ENCODE peak calls at places on chromosomes 4 and X, in seven cellular contexts. One of them, this sample, is unnamed.

GRCh38 chr4:41177016-41177415 is 37.3 kb downstream of the APBB2 start:
- DNase-seq in K562: no peak
- DNase-seq in H1: no peak
- DNase-seq in HepG2: peak; percentile 80
- DNase-seq in SK-N-SH: no peak
- DNase-seq in GM12892: no peak
- DNase-seq in GM12878: no peak
- DNase-seq in this sample: no peak

GRCh38 chr4:155673453-155673979 is 6.9 kb downstream of the GUCY1A1 start:
- DNase-seq in K562: no peak
- DNase-seq in H1: no peak
- DNase-seq in HepG2: no peak
- DNase-seq in SK-N-SH: no peak
- DNase-seq in GM12892: no peak
- DNase-seq in GM12878: no peak
- DNase-seq in this sample: no peak

GRCh38 chr4:111839186-111839585 is 306.1 kb upstream of the FAM241A start:
- DNase-seq in K562: no peak
- DNase-seq in H1: no peak
- DNase-seq in HepG2: no peak
- DNase-seq in SK-N-SH: no peak
- DNase-seq in GM12892: no peak
- DNase-seq in GM12878: no peak
- DNase-seq in this sample: no peak

GRCh38 chrX:15202458-15203177 is 67.3 kb downstream of the ASB9 start:
- DNase-seq in K562: no peak
- DNase-seq in H1: no peak
- DNase-seq in HepG2: no peak
- DNase-seq in SK-N-SH: no peak
- DNase-seq in GM12892: no peak
- DNase-seq in GM12878: peak; percentile 15
- DNase-seq in this sample: no peak

GRCh38 chr4:57490520-57490919 is 380.3 kb upstream of the IGFBP7 start:
- DNase-seq in K562: no peak
- DNase-seq in H1: no peak
- DNase-seq in HepG2: no peak
- DNase-seq in SK-N-SH: no peak
- DNase-seq in GM12892: no peak
- DNase-seq in GM12878: no peak
- DNase-seq in this sample: no peak

GRCh38 chr4:140943486-140943885 is 187.3 kb upstream of the TBC1D9 start:
- DNase-seq in K562: no peak
- DNase-seq in H1: no peak
- DNase-seq in HepG2: no peak
- DNase-seq in SK-N-SH: no peak
- DNase-seq in GM12892: no peak
- DNase-seq in GM12878: no peak
- DNase-seq in this sample: no peak

GRCh38 chr4:5051210-5051691 is at the start of gene STK32B:
- DNase-seq in K562: peak; percentile 54
- DNase-seq in H1: peak; percentile 81
- DNase-seq in HepG2: no peak
- DNase-seq in SK-N-SH: peak; percentile 70
- DNase-seq in GM12892: peak; percentile 22
- DNase-seq in GM12878: no peak
- DNase-seq in this sample: peak; percentile 39

GRCh38 chr4:70839537-70840093 is at the start of gene GRSF1:
- DNase-seq in K562: peak; percentile 92
- DNase-seq in H1: peak; percentile 92
- DNase-seq in HepG2: peak; percentile 79
- DNase-seq in SK-N-SH: peak; percentile 97
- DNase-seq in GM12892: peak; percentile 76
- DNase-seq in GM12878: peak; percentile 60
- DNase-seq in this sample: peak; percentile 82

GRCh38 chr4:6388713-6389112 is 83.7 kb downstream of the PPP2R2C start:
- DNase-seq in K562: no peak
- DNase-seq in H1: no peak
- DNase-seq in HepG2: no peak
- DNase-seq in SK-N-SH: no peak
- DNase-seq in GM12892: no peak
- DNase-seq in GM12878: no peak
- DNase-seq in this sample: no peak

GRCh38 chrX:31397119-31397518 is 325.3 kb upstream of the FTHL17 start:
- DNase-seq in K562: no peak
- DNase-seq in H1: no peak
- DNase-seq in HepG2: no peak
- DNase-seq in SK-N-SH: no peak
- DNase-seq in GM12892: no peak
- DNase-seq in GM12878: no peak
- DNase-seq in this sample: no peak

GRCh38 chrX:95076449-95076848 is 1402.4 kb downstream of the FAM133A start:
- DNase-seq in K562: peak; percentile 3
- DNase-seq in H1: no peak
- DNase-seq in HepG2: peak; percentile 2
- DNase-seq in SK-N-SH: peak; percentile 0
- DNase-seq in GM12892: no peak
- DNase-seq in GM12878: no peak
- DNase-seq in this sample: no peak

GRCh38 chr4:107853444-107854325 is 29.0 kb downstream of the SGMS2 start:
- DNase-seq in K562: no peak
- DNase-seq in H1: no peak
- DNase-seq in HepG2: no peak
- DNase-seq in SK-N-SH: no peak
- DNase-seq in GM12892: no peak
- DNase-seq in GM12878: no peak
- DNase-seq in this sample: no peak

GRCh38 chr4:6474705-6475457 is 2.5 kb upstream of the PPP2R2C start:
- DNase-seq in K562: no peak
- DNase-seq in H1: peak; percentile 35
- DNase-seq in HepG2: no peak
- DNase-seq in SK-N-SH: no peak
- DNase-seq in GM12892: no peak
- DNase-seq in GM12878: no peak
- DNase-seq in this sample: no peak

GRCh38 chrX:47321978-47322377 is 48.4 kb upstream of the ZNF157 start:
- DNase-seq in K562: no peak
- DNase-seq in H1: peak; percentile 56
- DNase-seq in HepG2: no peak
- DNase-seq in SK-N-SH: no peak
- DNase-seq in GM12892: no peak
- DNase-seq in GM12878: no peak
- DNase-seq in this sample: no peak

GRCh38 chr4:74158561-74159396 is 861 bp downstream of the MTHFD2L start:
- DNase-seq in K562: no peak
- DNase-seq in H1: no peak
- DNase-seq in HepG2: no peak
- DNase-seq in SK-N-SH: no peak
- DNase-seq in GM12892: no peak
- DNase-seq in GM12878: peak; percentile 9
- DNase-seq in this sample: no peak

GRCh38 chr4:150224896-150225591 is 146.8 kb downstream of the DCLK2 start:
- DNase-seq in K562: no peak
- DNase-seq in H1: no peak
- DNase-seq in HepG2: no peak
- DNase-seq in SK-N-SH: no peak
- DNase-seq in GM12892: no peak
- DNase-seq in GM12878: no peak
- DNase-seq in this sample: no peak

GRCh38 chr4:48047421-48047844 is 30.9 kb downstream of the NIPAL1 start:
- DNase-seq in K562: no peak
- DNase-seq in H1: no peak
- DNase-seq in HepG2: no peak
- DNase-seq in SK-N-SH: no peak
- DNase-seq in GM12892: no peak
- DNase-seq in GM12878: peak; percentile 84
- DNase-seq in this sample: no peak
- TF ChIP-seq TAF1 in K562: no peak
- TF ChIP-seq TAF1 in H1: no peak
- TF ChIP-seq TAF1 in HepG2: no peak
- TF ChIP-seq TAF1 in SK-N-SH: no peak
- TF ChIP-seq TAF1 in GM12892: no peak
- TF ChIP-seq TAF1 in GM12878: no peak
- TF ChIP-seq TAF1 in this sample: no peak

GRCh38 chrX:48908600-48908999 is 2.8 kb downstream of the SLC35A2 start:
- DNase-seq in K562: no peak
- DNase-seq in H1: no peak
- DNase-seq in HepG2: no peak
- DNase-seq in SK-N-SH: no peak
- DNase-seq in GM12892: no peak
- DNase-seq in GM12878: no peak
- DNase-seq in this sample: no peak

GRCh38 chrX:48910926-48911406 is 480 bp downstream of the SLC35A2 start:
- DNase-seq in K562: peak; percentile 39
- DNase-seq in H1: no peak
- DNase-seq in HepG2: no peak
- DNase-seq in SK-N-SH: no peak
- DNase-seq in GM12892: no peak
- DNase-seq in GM12878: no peak
- DNase-seq in this sample: no peak

GRCh38 chrX:48909703-48910102 is 1.7 kb downstream of the SLC35A2 start:
- DNase-seq in K562: no peak
- DNase-seq in H1: no peak
- DNase-seq in HepG2: no peak
- DNase-seq in SK-N-SH: no peak
- DNase-seq in GM12892: no peak
- DNase-seq in GM12878: no peak
- DNase-seq in this sample: no peak

GRCh38 chrX:48913605-48914366 is 2.3 kb upstream of the SLC35A2 start:
- DNase-seq in K562: no peak
- DNase-seq in H1: no peak
- DNase-seq in HepG2: no peak
- DNase-seq in SK-N-SH: no peak
- DNase-seq in GM12892: no peak
- DNase-seq in GM12878: no peak
- DNase-seq in this sample: no peak

DNA sequence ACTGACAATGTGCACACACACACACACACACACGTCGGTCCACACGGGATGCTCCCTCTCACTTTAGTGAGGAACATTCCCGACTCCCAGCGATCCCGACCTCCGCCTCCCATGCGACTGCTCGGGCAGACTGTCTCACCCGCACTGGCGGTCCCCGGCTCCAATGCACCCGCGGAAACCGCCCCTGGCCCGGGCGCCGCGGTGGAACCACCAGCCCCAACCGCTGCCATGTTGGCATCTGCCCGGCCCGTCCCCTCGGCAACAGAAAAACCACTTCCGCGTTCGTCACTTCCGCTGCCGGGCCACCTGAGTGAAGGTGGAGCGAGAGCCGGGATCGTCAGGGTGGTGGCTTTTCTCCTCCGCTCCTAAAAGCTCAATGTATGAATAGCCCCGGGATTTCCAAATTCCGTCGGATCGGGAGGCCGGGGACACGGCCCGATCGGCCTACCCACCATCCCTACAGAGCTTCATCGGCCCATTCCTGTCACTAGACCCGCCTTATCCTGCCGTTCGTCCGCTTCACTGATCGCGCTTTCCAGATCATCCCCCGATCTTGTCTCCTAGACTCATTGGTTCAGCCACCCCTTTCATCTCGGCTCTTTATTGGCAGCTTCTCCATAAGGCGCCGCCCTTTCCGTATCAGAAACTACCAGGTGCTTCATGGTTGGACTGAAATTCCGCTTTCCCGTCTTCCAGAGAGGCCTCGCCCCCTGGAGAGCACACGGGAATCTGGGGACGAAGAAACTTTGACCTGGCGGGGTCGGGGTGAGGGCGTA is at the start of gene SLC35A2:
- DNase-seq in K562: peak; percentile 70
- DNase-seq in H1: peak; percentile 85
- DNase-seq in HepG2: peak; percentile 85
- DNase-seq in SK-N-SH: peak; percentile 91
- DNase-seq in GM12892: peak; percentile 75
- DNase-seq in GM12878: no peak
- DNase-seq in this sample: peak; percentile 72
- TF ChIP-seq POLR2AphosphoS5 in K562: peak; percentile 72
- TF ChIP-seq POLR2AphosphoS5 in H1: peak; percentile 84
- TF ChIP-seq POLR2AphosphoS5 in HepG2: peak; percentile 39
- TF ChIP-seq POLR2AphosphoS5 in SK-N-SH: peak; percentile 90
- TF ChIP-seq POLR2AphosphoS5 in GM12892: peak; percentile 87
- TF ChIP-seq POLR2AphosphoS5 in GM12878: peak; percentile 91
- TF ChIP-seq POLR2AphosphoS5 in this sample: peak; percentile 89

DNA sequence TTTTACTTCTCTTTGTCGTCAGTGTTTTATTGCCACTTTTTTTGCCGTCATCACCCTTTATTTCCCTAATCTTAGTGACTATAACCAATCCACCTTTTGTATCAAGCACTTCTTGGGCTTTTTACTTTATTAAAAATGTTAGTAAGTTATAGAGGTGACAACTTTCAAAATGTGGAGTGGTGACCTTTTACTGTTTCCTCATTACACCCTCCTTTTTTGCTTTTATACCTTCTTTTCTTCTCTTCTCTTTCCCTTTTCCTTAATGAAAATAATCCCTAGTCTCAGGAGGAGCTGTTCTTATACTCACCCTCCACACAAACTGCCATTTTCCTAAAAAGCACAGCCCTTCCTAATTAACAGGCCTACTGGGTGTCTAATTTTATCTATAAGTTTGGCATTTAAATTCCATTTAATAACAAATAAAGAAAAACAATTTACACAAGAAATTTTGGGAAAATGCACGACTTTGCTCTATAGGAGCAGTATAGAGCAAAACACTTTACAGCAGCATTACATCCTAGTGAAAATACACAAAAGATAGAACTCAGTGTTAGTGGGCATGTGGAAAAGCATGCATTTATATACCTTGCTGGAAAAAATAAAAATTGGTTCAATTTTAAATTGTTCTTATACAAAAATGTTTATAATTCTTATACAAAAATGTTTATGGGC is 27.3 kb downstream of the BBS12 start:
- DNase-seq in K562: no peak
- DNase-seq in H1: no peak
- DNase-seq in HepG2: no peak
- DNase-seq in SK-N-SH: no peak
- DNase-seq in GM12892: no peak
- DNase-seq in GM12878: no peak
- DNase-seq in this sample: no peak
- TF ChIP-seq TAF1 in K562: no peak
- TF ChIP-seq TAF1 in H1: no peak
- TF ChIP-seq TAF1 in HepG2: no peak
- TF ChIP-seq TAF1 in SK-N-SH: no peak
- TF ChIP-seq TAF1 in GM12892: no peak
- TF ChIP-seq TAF1 in GM12878: no peak
- TF ChIP-seq TAF1 in this sample: no peak

DNA sequence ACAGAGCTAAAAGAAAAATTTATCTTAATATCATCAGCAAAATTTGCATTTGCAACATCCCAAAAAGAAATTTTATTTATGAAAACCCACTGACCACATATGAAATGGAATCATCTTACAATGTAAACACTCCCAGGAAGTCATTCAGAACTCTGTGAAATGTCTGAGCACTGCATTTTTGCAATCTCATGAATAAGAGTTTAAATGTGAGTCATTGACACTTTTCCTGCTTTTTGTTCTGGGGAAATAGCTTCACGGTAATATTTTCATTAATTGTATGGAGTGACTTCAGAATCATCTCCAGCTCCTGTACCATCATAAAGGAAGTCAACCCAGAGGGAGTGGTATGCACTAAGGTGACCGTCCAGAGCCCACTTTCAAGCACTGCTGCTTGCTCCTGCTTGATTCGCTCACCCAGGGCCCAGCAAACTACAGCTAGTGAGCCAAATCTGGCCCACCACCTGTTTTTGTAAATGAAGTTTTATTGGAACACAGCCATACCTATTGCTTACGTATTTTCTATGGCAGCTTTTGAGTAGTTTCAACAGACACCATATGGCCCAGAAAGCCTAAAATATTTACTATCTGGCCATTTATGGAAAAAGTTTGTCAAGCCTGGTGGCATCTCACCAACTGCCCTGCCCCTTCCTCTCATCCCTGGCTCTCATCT is 17.3 kb downstream of the EDNRA start:
- DNase-seq in K562: no peak
- DNase-seq in H1: no peak
- DNase-seq in HepG2: no peak
- DNase-seq in SK-N-SH: no peak
- DNase-seq in GM12892: no peak
- DNase-seq in GM12878: no peak
- DNase-seq in this sample: no peak
- TF ChIP-seq POLR2AphosphoS5 in K562: no peak
- TF ChIP-seq POLR2AphosphoS5 in H1: no peak
- TF ChIP-seq POLR2AphosphoS5 in HepG2: no peak
- TF ChIP-seq POLR2AphosphoS5 in SK-N-SH: no peak
- TF ChIP-seq POLR2AphosphoS5 in GM12892: no peak
- TF ChIP-seq POLR2AphosphoS5 in GM12878: no peak
- TF ChIP-seq POLR2AphosphoS5 in this sample: no peak